ENCODE peak calls at places on chromosomes 3 and 15, in eight cellular contexts. G is brain microvascular endothelial cell, L is A549, B is AG10803, I is astrocyte of the spinal cord, U is epithelial cell of esophagus, Z is right atrium auricular region, K is fibroblast of lung. M is an unnamed sample.

GRCh38 chr3:188468196-188468595 is 314.2 kb downstream of the LPP start:
- DNase-seq in G (no peak), L (no peak), B (peak; percentile 49), I (peak; percentile 52), U (no peak), Z (no peak), K (no peak), M (no peak)

GRCh38 chr3:59017617-59017984 is 32.2 kb downstream of the CFAP20DC start:
- DNase-seq in G (no peak), L (no peak), B (no peak), I (no peak), U (no peak), Z (no peak), K (no peak), M (no peak)

GRCh38 chr3:98602078-98602678 is 8.8 kb upstream of the CPOX start:
- DNase-seq in G (peak; percentile 72), L (peak; percentile 67), B (peak; percentile 68), I (peak; percentile 76), U (peak; percentile 66), Z (no peak), K (peak; percentile 83), M (peak; percentile 35)

GRCh38 chr3:47022540-47023161 is 43.2 kb downstream of the NBEAL2 start:
- DNase-seq in G (no peak), L (no peak), B (no peak), I (no peak), U (no peak), Z (no peak), K (peak; percentile 47), M (no peak)

GRCh38 chr3:71725279-71725991 is at the start of gene EIF4E3:
- DNase-seq in G (no peak), L (no peak), B (peak; percentile 15), I (no peak), U (peak; percentile 34), Z (no peak), K (peak; percentile 16), M (no peak)

GRCh38 chr3:159882784-159883779 is 105.6 kb upstream of the IL12A start:
- DNase-seq in G (peak; percentile 65), L (no peak), B (no peak), I (peak; percentile 91), U (peak; percentile 72), Z (no peak), K (peak; percentile 81), M (peak; percentile 87)

GRCh38 chr3:112132975-112133448 is at the start of gene GCSAM:
- DNase-seq in G (no peak), L (no peak), B (no peak), I (no peak), U (peak; percentile 91), Z (no peak), K (no peak), M (no peak)

GRCh38 chr15:39828374-39828931 is 45.8 kb upstream of the FSIP1 start:
- DNase-seq in G (peak; percentile 68), L (no peak), B (peak; percentile 30), I (peak; percentile 83), U (peak; percentile 37), Z (no peak), K (peak; percentile 75), M (peak; percentile 82)

GRCh38 chr3:69178838-69179739 is 56.7 kb upstream of the LMOD3 start:
- DNase-seq in G (peak; percentile 3), L (peak; percentile 65), B (no peak), I (no peak), U (peak; percentile 80), Z (no peak), K (no peak), M (no peak)

GRCh38 chr3:189363856-189364255 is 192.1 kb downstream of the TPRG1 start:
- DNase-seq in G (no peak), L (no peak), B (peak; percentile 43), I (peak; percentile 50), U (no peak), Z (no peak), K (peak; percentile 57), M (no peak)

GRCh38 chr3:21256932-21257331 is 494.1 kb downstream of the ZNF385D start:
- DNase-seq in G (no peak), L (no peak), B (no peak), I (no peak), U (peak; percentile 18), Z (no peak), K (no peak), M (no peak)

GRCh38 chr15:101013769-101014223 is 94.6 kb downstream of the LRRK1 start:
- DNase-seq in G (no peak), L (no peak), B (no peak), I (no peak), U (no peak), Z (peak; percentile 30), K (no peak), M (no peak)

GRCh38 chr15:48550822-48551525 is 94.5 kb downstream of the FBN1 start:
- DNase-seq in G (peak; percentile 56), L (no peak), B (no peak), I (peak; percentile 19), U (no peak), Z (no peak), K (no peak), M (peak; percentile 89)

GRCh38 chr15:50778089-50778488 is 12.6 kb upstream of the SPPL2A start:
- DNase-seq in G (no peak), L (no peak), B (no peak), I (no peak), U (no peak), Z (no peak), K (no peak), M (no peak)

GRCh38 chr3:108345492-108346205 is 49.3 kb downstream of the HHLA2 start:
- DNase-seq in G (no peak), L (no peak), B (no peak), I (no peak), U (no peak), Z (no peak), K (peak; percentile 10), M (no peak)

GRCh38 chr3:128235207-128235933 is 82.1 kb downstream of the EEFSEC start:
- DNase-seq in G (no peak), L (no peak), B (no peak), I (no peak), U (no peak), Z (no peak), K (no peak), M (no peak)

GRCh38 chr3:55686720-55687254 is 199.7 kb upstream of the WNT5A start:
- DNase-seq in G (peak; percentile 22), L (no peak), B (peak; percentile 66), I (peak; percentile 38), U (peak; percentile 4), Z (no peak), K (no peak), M (no peak)

GRCh38 chr15:63276342-63277043 is 912 bp upstream of the APH1B start:
- DNase-seq in G (no peak), L (no peak), B (peak; percentile 46), I (no peak), U (no peak), Z (no peak), K (no peak), M (no peak)

GRCh38 chr3:129708328-129708861 is 101.9 kb upstream of the PLXND1 start:
- DNase-seq in G (no peak), L (no peak), B (peak; percentile 35), I (no peak), U (no peak), Z (no peak), K (no peak), M (no peak)

GRCh38 chr3:5078151-5078550 is 43.9 kb upstream of the ARL8B start:
- DNase-seq in G (no peak), L (peak; percentile 52), B (no peak), I (peak; percentile 25), U (peak; percentile 92), Z (no peak), K (peak; percentile 30), M (peak; percentile 93)

GRCh38 chr15:64836023-64836536 is 5.6 kb upstream of the PLEKHO2 start:
- DNase-seq in G (no peak), L (no peak), B (no peak), I (no peak), U (no peak), Z (no peak), K (no peak), M (no peak)
- TF ChIP-seq CTCF in G (no peak), L (no peak), B (no peak), I (no peak), U (no peak), Z (no peak), K (no peak), M (no peak)

DNA sequence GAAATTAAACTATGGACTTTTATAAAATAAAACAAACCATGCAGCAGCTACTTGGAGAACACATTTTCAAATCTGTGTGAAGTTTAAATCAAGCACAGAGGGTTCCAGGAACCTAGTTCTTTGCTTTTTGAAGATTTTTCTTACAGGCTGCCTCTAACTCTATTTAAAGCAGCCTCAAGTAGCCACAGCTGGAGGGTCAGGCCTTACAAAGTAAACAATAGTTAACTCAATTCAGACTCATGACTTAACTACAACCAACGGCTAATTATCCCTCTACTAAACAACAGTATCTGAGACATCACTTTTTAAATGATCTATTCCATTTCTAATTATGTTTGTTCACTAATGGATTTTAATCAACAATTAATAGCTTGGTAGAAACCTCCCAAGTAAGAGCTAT is 9.8 kb downstream of the LRIG1 start:
- DNase-seq in G (no peak), L (no peak), B (no peak), I (peak; percentile 49), U (no peak), Z (no peak), K (peak; percentile 77), M (no peak)
- H3K4me3 ChIP-seq in G (no peak overlapping the region), L (no peak overlapping the region), B (no peak overlapping the region), I (no peak overlapping the region), U (no peak overlapping the region), Z (no peak overlapping the region), K (peak overlapping the region; percentile 15), M (no peak overlapping the region)

DNA sequence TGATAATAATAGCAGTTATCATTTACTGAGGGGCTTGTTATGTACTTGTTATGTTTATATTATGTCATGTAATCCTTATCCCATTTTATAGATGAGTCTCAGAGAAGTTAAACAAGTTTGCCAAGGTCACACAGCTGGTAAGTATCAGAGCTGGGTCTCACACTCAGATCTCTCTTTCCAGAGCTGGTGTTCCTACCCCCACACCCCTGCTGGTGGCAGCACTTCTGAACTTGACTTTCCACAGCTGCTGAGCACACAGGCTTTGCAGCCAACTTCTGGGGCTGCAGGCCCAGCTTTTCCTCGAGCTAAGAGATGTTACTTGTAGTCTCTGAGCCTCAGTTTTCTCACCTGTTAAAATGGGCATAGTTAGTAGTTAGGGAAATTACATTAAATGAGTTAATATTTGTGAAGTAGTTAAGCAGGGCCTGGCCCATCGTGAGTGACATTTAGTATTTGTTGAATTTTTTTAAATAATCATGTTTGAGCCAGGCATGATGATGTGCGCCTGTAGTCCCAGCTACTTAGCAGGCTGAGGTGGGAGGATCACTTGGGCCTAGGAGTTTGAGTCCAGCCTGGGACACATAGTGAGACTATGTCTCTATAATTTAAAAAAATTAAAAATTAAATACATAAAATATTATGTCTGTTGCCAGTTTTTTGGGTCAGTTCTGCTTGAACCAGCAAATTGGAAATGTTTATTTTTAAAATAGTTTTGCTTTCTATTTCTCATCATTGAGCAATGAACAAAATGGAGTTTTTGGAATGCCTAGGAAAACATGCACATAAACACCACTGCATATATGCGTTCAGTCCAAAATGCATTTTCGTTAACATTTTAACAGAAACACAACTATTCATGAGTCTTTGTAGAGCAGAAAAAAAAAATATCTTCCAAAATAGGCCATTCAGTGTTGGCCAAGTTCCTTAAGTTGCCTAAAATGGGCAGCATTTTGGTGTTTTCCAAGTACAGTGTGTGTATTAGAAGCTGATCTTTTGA is 87.3 kb downstream of the SMAD6 start:
- DNase-seq in G (peak; percentile 56), L (peak; percentile 77), B (peak; percentile 83), I (peak; percentile 73), U (peak; percentile 52), Z (no peak), K (peak; percentile 89), M (no peak)
- TF ChIP-seq CTCF in G (peak; percentile 82), L (peak; percentile 66), B (peak; percentile 78), I (peak; percentile 77), U (peak; percentile 73), Z (peak; percentile 63), K (peak; percentile 64), M (peak; percentile 68)

GRCh38 chr3:45145223-45145622 is 955 bp downstream of the CDCP1 start:
- DNase-seq in G (no peak), L (no peak), B (no peak), I (no peak), U (peak; percentile 85), Z (no peak), K (peak; percentile 37), M (no peak)
- H3K4me3 ChIP-seq in G (peak overlapping the region; percentile 60), L (peak overlapping the region; percentile 62), B (peak overlapping the region; percentile 70), I (peak overlapping the region; percentile 63), U (peak overlapping the region; percentile 90), Z (peak overlapping the region; percentile 44), K (peak overlapping the region; percentile 85), M (peak overlapping the region; percentile 65)